ENCODE peak calls at places on chromosomes 16 and 17, in five cellular contexts. H, Y, W, Q and F are unnamed samples.

GRCh38 chr16:50666658-50667496 is 14.2 kb downstream of the SNX20 start:
- DNase-seq in H (no peak), Y (no peak), W (no peak), Q (no peak), F (no peak)

GRCh38 chr16:1420111-1420539 is 422 bp downstream of the UQCC4 start:
- DNase-seq in H (no peak), Y (no peak), W (no peak), Q (no peak), F (no peak)

GRCh38 chr17:9587969-9588656 is 11.7 kb downstream of the CFAP52 start:
- DNase-seq in H (no peak), Y (no peak), W (no peak), Q (no peak), F (no peak)

GRCh38 chr16:48350716-48351115 is 34.5 kb downstream of the SIAH1 start:
- DNase-seq in H (no peak), Y (no peak), W (no peak), Q (no peak), F (no peak)

GRCh38 chr17:43094129-43094834 is 30.9 kb downstream of the BRCA1 start:
- DNase-seq in H (peak), Y (no peak), W (peak), Q (no peak), F (no peak)

GRCh38 chr16:85461814-85462404 is 151.2 kb upstream of the GSE1 start:
- DNase-seq in H (peak), Y (peak), W (peak), Q (no peak), F (peak)

GRCh38 chr17:64003526-64004121 is 5.5 kb downstream of the PRR29 start:
- DNase-seq in H (no peak), Y (no peak), W (no peak), Q (no peak), F (no peak)

GRCh38 chr16:66091462-66091861 is 275.0 kb upstream of the CDH5 start:
- DNase-seq in H (peak), Y (no peak), W (no peak), Q (no peak), F (no peak)

GRCh38 chr17:37309051-37309450 is 66.7 kb upstream of the C17orf78 start:
- DNase-seq in H (no peak), Y (no peak), W (no peak), Q (no peak), F (no peak)

GRCh38 chr17:83162035-83162745 is 82.8 kb downstream of the METRNL start:
- DNase-seq in H (no peak), Y (no peak), W (no peak), Q (no peak), F (no peak)

GRCh38 chr17:67818110-67819002 is 6.9 kb upstream of the BPTF start:
- DNase-seq in H (no peak), Y (no peak), W (no peak), Q (peak), F (no peak)

GRCh38 chr16:56777533-56777932 is 47.6 kb downstream of the NUP93 start:
- DNase-seq in H (peak), Y (no peak), W (no peak), Q (no peak), F (no peak)

GRCh38 chr17:38730526-38731379 is 612 bp downstream of the CISD3 start:
- DNase-seq in H (peak), Y (peak), W (peak), Q (no peak), F (peak)

GRCh38 chr17:49853470-49854015 is 5.7 kb upstream of the TAC4 start:
- DNase-seq in H (no peak), Y (no peak), W (no peak), Q (no peak), F (no peak)

GRCh38 chr16:84177740-84178070 is 9.2 kb downstream of the TAF1C start:
- DNase-seq in H (peak), Y (no peak), W (peak), Q (no peak), F (no peak)

GRCh38 chr17:42016411-42016831 is 818 bp downstream of the DNAJC7 start:
- DNase-seq in H (peak), Y (no peak), W (no peak), Q (no peak), F (no peak)

GRCh38 chr17:66716236-66717026 is 118.5 kb upstream of the CACNG5 start:
- DNase-seq in H (no peak), Y (peak), W (peak), Q (no peak), F (no peak)

GRCh38 chr16:22191966-22192260 is 14.2 kb upstream of the EEF2K start:
- DNase-seq in H (no peak), Y (no peak), W (no peak), Q (no peak), F (no peak)

GRCh38 chr16:65904361-65904760 is 462.1 kb upstream of the CDH5 start:
- DNase-seq in H (no peak), Y (no peak), W (no peak), Q (no peak), F (no peak)

GRCh38 chr17:73240561-73240960 is 21.1 kb downstream of the CPSF4L start:
- DNase-seq in H (no peak), Y (no peak), W (no peak), Q (no peak), F (no peak)

GRCh38 chr16:57562669-57563486 is 20.4 kb downstream of the ADGRG5 start:
- DNase-seq in H (no peak), Y (no peak), W (no peak), Q (no peak), F (no peak)

GRCh38 chr16:29644973-29645698 is 17.9 kb upstream of the SPN start:
- DNase-seq in H (no peak), Y (no peak), W (no peak), Q (no peak), F (no peak)

GRCh38 chr17:16886655-16887322 is 85.1 kb downstream of the TNFRSF13B start:
- DNase-seq in H (peak), Y (no peak), W (no peak), Q (no peak), F (no peak)